ENCODE peak calls at places on chromosomes 13 and 19, in five cellular contexts. One of them, this sample, is unnamed.

GRCh38 chr19:40365613-40366401 is 17.3 kb downstream of the PLD3 start:
- DNase-seq in cardiac muscle cell: peak
- DNase-seq in stromal cell of bone marrow: peak
- DNase-seq in AG09319: peak
- DNase-seq in activated T-helper 2 cell treated with anti-CD3 and anti-CD28 coated beads, Interferon-gamma antibody, Interleukin-2, Interleukin-4, amounts not matched to agents 10 μg/mL and 5 μg/mL and 100 μg/mL, durations not matched to agents 14 hours and 24 hours and 36 hours: peak
- DNase-seq in this sample: peak

GRCh38 chr13:49669735-49670309 is 21.5 kb downstream of the EBPL start:
- DNase-seq in AG09319: peak
- DNase-seq in stromal cell of bone marrow: peak
- DNase-seq in activated T-helper 2 cell treated with anti-CD3 and anti-CD28 coated beads, Interferon-gamma antibody, Interleukin-2, Interleukin-4, amounts not matched to agents 10 μg/mL and 5 μg/mL and 100 μg/mL, durations not matched to agents 14 hours and 24 hours and 36 hours: no peak
- DNase-seq in cardiac muscle cell: peak
- DNase-seq in this sample: peak

GRCh38 chr13:75978815-75979214 is 342.7 kb downstream of the LMO7 start:
- DNase-seq in stromal cell of bone marrow: no peak
- DNase-seq in activated T-helper 2 cell treated with anti-CD3 and anti-CD28 coated beads, Interferon-gamma antibody, Interleukin-2, Interleukin-4, amounts not matched to agents 10 μg/mL and 5 μg/mL and 100 μg/mL, durations not matched to agents 14 hours and 24 hours and 36 hours: no peak
- DNase-seq in AG09319: no peak
- DNase-seq in cardiac muscle cell: no peak
- DNase-seq in this sample: no peak

GRCh38 chr13:37375071-37375470 is 223.5 kb downstream of the POSTN start:
- DNase-seq in activated T-helper 2 cell treated with anti-CD3 and anti-CD28 coated beads, Interferon-gamma antibody, Interleukin-2, Interleukin-4, amounts not matched to agents 10 μg/mL and 5 μg/mL and 100 μg/mL, durations not matched to agents 14 hours and 24 hours and 36 hours: no peak
- DNase-seq in AG09319: no peak
- DNase-seq in cardiac muscle cell: no peak
- DNase-seq in stromal cell of bone marrow: no peak
- DNase-seq in this sample: no peak

GRCh38 chr19:35030257-35031071 is at the start of gene SCN1B:
- DNase-seq in cardiac muscle cell: peak
- DNase-seq in stromal cell of bone marrow: peak
- DNase-seq in AG09319: no peak
- DNase-seq in activated T-helper 2 cell treated with anti-CD3 and anti-CD28 coated beads, Interferon-gamma antibody, Interleukin-2, Interleukin-4, amounts not matched to agents 10 μg/mL and 5 μg/mL and 100 μg/mL, durations not matched to agents 14 hours and 24 hours and 36 hours: peak
- DNase-seq in this sample: no peak

GRCh38 chr13:84917252-84917878 is 881.9 kb downstream of the SLITRK6 start:
- DNase-seq in stromal cell of bone marrow: peak
- DNase-seq in cardiac muscle cell: peak
- DNase-seq in AG09319: no peak
- DNase-seq in activated T-helper 2 cell treated with anti-CD3 and anti-CD28 coated beads, Interferon-gamma antibody, Interleukin-2, Interleukin-4, amounts not matched to agents 10 μg/mL and 5 μg/mL and 100 μg/mL, durations not matched to agents 14 hours and 24 hours and 36 hours: no peak
- DNase-seq in this sample: peak

GRCh38 chr19:53917356-53917755 is 8.3 kb downstream of the CACNG7 start:
- DNase-seq in stromal cell of bone marrow: no peak
- DNase-seq in cardiac muscle cell: no peak
- DNase-seq in activated T-helper 2 cell treated with anti-CD3 and anti-CD28 coated beads, Interferon-gamma antibody, Interleukin-2, Interleukin-4, amounts not matched to agents 10 μg/mL and 5 μg/mL and 100 μg/mL, durations not matched to agents 14 hours and 24 hours and 36 hours: no peak
- DNase-seq in AG09319: no peak
- DNase-seq in this sample: no peak

GRCh38 chr13:44374348-44374712 is 706 bp downstream of the SERP2 start:
- DNase-seq in AG09319: no peak
- DNase-seq in activated T-helper 2 cell treated with anti-CD3 and anti-CD28 coated beads, Interferon-gamma antibody, Interleukin-2, Interleukin-4, amounts not matched to agents 10 μg/mL and 5 μg/mL and 100 μg/mL, durations not matched to agents 14 hours and 24 hours and 36 hours: no peak
- DNase-seq in cardiac muscle cell: no peak
- DNase-seq in stromal cell of bone marrow: no peak
- DNase-seq in this sample: no peak

GRCh38 chr13:113920173-113920572 is 53.7 kb downstream of the C13orf46 start:
- DNase-seq in cardiac muscle cell: no peak
- DNase-seq in AG09319: no peak
- DNase-seq in stromal cell of bone marrow: no peak
- DNase-seq in activated T-helper 2 cell treated with anti-CD3 and anti-CD28 coated beads, Interferon-gamma antibody, Interleukin-2, Interleukin-4, amounts not matched to agents 10 μg/mL and 5 μg/mL and 100 μg/mL, durations not matched to agents 14 hours and 24 hours and 36 hours: no peak
- DNase-seq in this sample: no peak

GRCh38 chr13:49347650-49348385 is 96.0 kb downstream of the CAB39L start:
- DNase-seq in AG09319: no peak
- DNase-seq in activated T-helper 2 cell treated with anti-CD3 and anti-CD28 coated beads, Interferon-gamma antibody, Interleukin-2, Interleukin-4, amounts not matched to agents 10 μg/mL and 5 μg/mL and 100 μg/mL, durations not matched to agents 14 hours and 24 hours and 36 hours: no peak
- DNase-seq in stromal cell of bone marrow: no peak
- DNase-seq in cardiac muscle cell: no peak
- DNase-seq in this sample: no peak

GRCh38 chr13:49213997-49214916 is 5.9 kb upstream of the MLNR start:
- DNase-seq in activated T-helper 2 cell treated with anti-CD3 and anti-CD28 coated beads, Interferon-gamma antibody, Interleukin-2, Interleukin-4, amounts not matched to agents 10 μg/mL and 5 μg/mL and 100 μg/mL, durations not matched to agents 14 hours and 24 hours and 36 hours: no peak
- DNase-seq in cardiac muscle cell: no peak
- DNase-seq in AG09319: no peak
- DNase-seq in stromal cell of bone marrow: no peak
- DNase-seq in this sample: no peak

GRCh38 chr19:2047449-2048103 is 3.5 kb downstream of the MKNK2 start:
- DNase-seq in activated T-helper 2 cell treated with anti-CD3 and anti-CD28 coated beads, Interferon-gamma antibody, Interleukin-2, Interleukin-4, amounts not matched to agents 10 μg/mL and 5 μg/mL and 100 μg/mL, durations not matched to agents 14 hours and 24 hours and 36 hours: no peak
- DNase-seq in cardiac muscle cell: no peak
- DNase-seq in AG09319: no peak
- DNase-seq in stromal cell of bone marrow: no peak
- DNase-seq in this sample: no peak

GRCh38 chr19:46984077-46985010 is 35.3 kb upstream of the NPAS1 start:
- DNase-seq in cardiac muscle cell: peak
- DNase-seq in activated T-helper 2 cell treated with anti-CD3 and anti-CD28 coated beads, Interferon-gamma antibody, Interleukin-2, Interleukin-4, amounts not matched to agents 10 μg/mL and 5 μg/mL and 100 μg/mL, durations not matched to agents 14 hours and 24 hours and 36 hours: no peak
- DNase-seq in stromal cell of bone marrow: peak
- DNase-seq in AG09319: no peak
- DNase-seq in this sample: peak

GRCh38 chr19:389935-390289 is 19.0 kb downstream of the C2CD4C start:
- DNase-seq in cardiac muscle cell: no peak
- DNase-seq in activated T-helper 2 cell treated with anti-CD3 and anti-CD28 coated beads, Interferon-gamma antibody, Interleukin-2, Interleukin-4, amounts not matched to agents 10 μg/mL and 5 μg/mL and 100 μg/mL, durations not matched to agents 14 hours and 24 hours and 36 hours: no peak
- DNase-seq in AG09319: no peak
- DNase-seq in stromal cell of bone marrow: no peak
- DNase-seq in this sample: no peak

GRCh38 chr13:24625870-24626419 is 54.3 kb upstream of the ATP12A start:
- DNase-seq in stromal cell of bone marrow: no peak
- DNase-seq in activated T-helper 2 cell treated with anti-CD3 and anti-CD28 coated beads, Interferon-gamma antibody, Interleukin-2, Interleukin-4, amounts not matched to agents 10 μg/mL and 5 μg/mL and 100 μg/mL, durations not matched to agents 14 hours and 24 hours and 36 hours: no peak
- DNase-seq in AG09319: no peak
- DNase-seq in cardiac muscle cell: no peak
- DNase-seq in this sample: no peak

GRCh38 chr19:10761443-10762242 is 43.8 kb downstream of the DNM2 start:
- DNase-seq in cardiac muscle cell: no peak
- DNase-seq in stromal cell of bone marrow: no peak
- DNase-seq in activated T-helper 2 cell treated with anti-CD3 and anti-CD28 coated beads, Interferon-gamma antibody, Interleukin-2, Interleukin-4, amounts not matched to agents 10 μg/mL and 5 μg/mL and 100 μg/mL, durations not matched to agents 14 hours and 24 hours and 36 hours: no peak
- DNase-seq in AG09319: no peak
- DNase-seq in this sample: no peak

GRCh38 chr19:29499921-29500590 is 25.7 kb upstream of the VSTM2B start:
- DNase-seq in AG09319: no peak
- DNase-seq in activated T-helper 2 cell treated with anti-CD3 and anti-CD28 coated beads, Interferon-gamma antibody, Interleukin-2, Interleukin-4, amounts not matched to agents 10 μg/mL and 5 μg/mL and 100 μg/mL, durations not matched to agents 14 hours and 24 hours and 36 hours: no peak
- DNase-seq in stromal cell of bone marrow: no peak
- DNase-seq in cardiac muscle cell: no peak
- DNase-seq in this sample: no peak

GRCh38 chr13:31274345-31274870 is 74.6 kb downstream of the B3GLCT start:
- DNase-seq in cardiac muscle cell: peak
- DNase-seq in AG09319: no peak
- DNase-seq in activated T-helper 2 cell treated with anti-CD3 and anti-CD28 coated beads, Interferon-gamma antibody, Interleukin-2, Interleukin-4, amounts not matched to agents 10 μg/mL and 5 μg/mL and 100 μg/mL, durations not matched to agents 14 hours and 24 hours and 36 hours: no peak
- DNase-seq in stromal cell of bone marrow: no peak
- DNase-seq in this sample: no peak

GRCh38 chr19:4069331-4069959 is 2.7 kb upstream of the ZBTB7A start:
- DNase-seq in activated T-helper 2 cell treated with anti-CD3 and anti-CD28 coated beads, Interferon-gamma antibody, Interleukin-2, Interleukin-4, amounts not matched to agents 10 μg/mL and 5 μg/mL and 100 μg/mL, durations not matched to agents 14 hours and 24 hours and 36 hours: peak
- DNase-seq in cardiac muscle cell: no peak
- DNase-seq in AG09319: no peak
- DNase-seq in stromal cell of bone marrow: no peak
- DNase-seq in this sample: no peak

GRCh38 chr19:1690570-1691307 is 38.3 kb upstream of the TCF3 start:
- DNase-seq in cardiac muscle cell: peak
- DNase-seq in AG09319: no peak
- DNase-seq in stromal cell of bone marrow: no peak
- DNase-seq in activated T-helper 2 cell treated with anti-CD3 and anti-CD28 coated beads, Interferon-gamma antibody, Interleukin-2, Interleukin-4, amounts not matched to agents 10 μg/mL and 5 μg/mL and 100 μg/mL, durations not matched to agents 14 hours and 24 hours and 36 hours: peak
- DNase-seq in this sample: peak

GRCh38 chr19:376111-376470 is 31.5 kb upstream of the MIER2 start:
- DNase-seq in activated T-helper 2 cell treated with anti-CD3 and anti-CD28 coated beads, Interferon-gamma antibody, Interleukin-2, Interleukin-4, amounts not matched to agents 10 μg/mL and 5 μg/mL and 100 μg/mL, durations not matched to agents 14 hours and 24 hours and 36 hours: no peak
- DNase-seq in cardiac muscle cell: no peak
- DNase-seq in AG09319: no peak
- DNase-seq in stromal cell of bone marrow: no peak
- DNase-seq in this sample: no peak

GRCh38 chr19:2280633-2281264 is 1.2 kb downstream of the PEAK3 start:
- DNase-seq in stromal cell of bone marrow: no peak
- DNase-seq in cardiac muscle cell: no peak
- DNase-seq in AG09319: no peak
- DNase-seq in activated T-helper 2 cell treated with anti-CD3 and anti-CD28 coated beads, Interferon-gamma antibody, Interleukin-2, Interleukin-4, amounts not matched to agents 10 μg/mL and 5 μg/mL and 100 μg/mL, durations not matched to agents 14 hours and 24 hours and 36 hours: no peak
- DNase-seq in this sample: no peak

GRCh38 chr19:11054200-11054599 is 35.1 kb upstream of the LDLR start:
- DNase-seq in activated T-helper 2 cell treated with anti-CD3 and anti-CD28 coated beads, Interferon-gamma antibody, Interleukin-2, Interleukin-4, amounts not matched to agents 10 μg/mL and 5 μg/mL and 100 μg/mL, durations not matched to agents 14 hours and 24 hours and 36 hours: no peak
- DNase-seq in cardiac muscle cell: no peak
- DNase-seq in AG09319: no peak
- DNase-seq in stromal cell of bone marrow: no peak
- DNase-seq in this sample: no peak

GRCh38 chr19:47497073-47497766 is 13.2 kb upstream of the KPTN start:
- DNase-seq in AG09319: no peak
- DNase-seq in stromal cell of bone marrow: no peak
- DNase-seq in cardiac muscle cell: no peak
- DNase-seq in activated T-helper 2 cell treated with anti-CD3 and anti-CD28 coated beads, Interferon-gamma antibody, Interleukin-2, Interleukin-4, amounts not matched to agents 10 μg/mL and 5 μg/mL and 100 μg/mL, durations not matched to agents 14 hours and 24 hours and 36 hours: no peak
- DNase-seq in this sample: no peak

GRCh38 chr19:8336072-8336569 is 6.9 kb downstream of the KANK3 start:
- DNase-seq in AG09319: no peak
- DNase-seq in cardiac muscle cell: no peak
- DNase-seq in stromal cell of bone marrow: no peak
- DNase-seq in activated T-helper 2 cell treated with anti-CD3 and anti-CD28 coated beads, Interferon-gamma antibody, Interleukin-2, Interleukin-4, amounts not matched to agents 10 μg/mL and 5 μg/mL and 100 μg/mL, durations not matched to agents 14 hours and 24 hours and 36 hours: no peak
- DNase-seq in this sample: no peak

GRCh38 chr19:38248421-38248820 is 7.8 kb downstream of the PPP1R14A start:
- DNase-seq in cardiac muscle cell: no peak
- DNase-seq in AG09319: no peak
- DNase-seq in activated T-helper 2 cell treated with anti-CD3 and anti-CD28 coated beads, Interferon-gamma antibody, Interleukin-2, Interleukin-4, amounts not matched to agents 10 μg/mL and 5 μg/mL and 100 μg/mL, durations not matched to agents 14 hours and 24 hours and 36 hours: no peak
- DNase-seq in stromal cell of bone marrow: no peak
- DNase-seq in this sample: no peak

GRCh38 chr19:4375164-4375619 is 25.2 kb downstream of the SH3GL1 start:
- DNase-seq in AG09319: no peak
- DNase-seq in activated T-helper 2 cell treated with anti-CD3 and anti-CD28 coated beads, Interferon-gamma antibody, Interleukin-2, Interleukin-4, amounts not matched to agents 10 μg/mL and 5 μg/mL and 100 μg/mL, durations not matched to agents 14 hours and 24 hours and 36 hours: no peak
- DNase-seq in stromal cell of bone marrow: no peak
- DNase-seq in cardiac muscle cell: no peak
- DNase-seq in this sample: peak

GRCh38 chr13:103607995-103608394 is 541.8 kb upstream of the SLC10A2 start:
- DNase-seq in AG09319: no peak
- DNase-seq in activated T-helper 2 cell treated with anti-CD3 and anti-CD28 coated beads, Interferon-gamma antibody, Interleukin-2, Interleukin-4, amounts not matched to agents 10 μg/mL and 5 μg/mL and 100 μg/mL, durations not matched to agents 14 hours and 24 hours and 36 hours: no peak
- DNase-seq in stromal cell of bone marrow: no peak
- DNase-seq in cardiac muscle cell: no peak
- DNase-seq in this sample: no peak